ENCODE peak calls at places on chromosomes 13 and 19, in four cellular contexts. V is WTC11, I is SK-N-SH, U is H1. D is an unnamed sample.

GRCh38 chr19:44753619-44753931 is 5.1 kb downstream of the BCL3 start:
- DNase-seq in V (no peak), I (no peak), U (no peak), D (no peak)

GRCh38 chr19:34224996-34225658 is 29.2 kb upstream of the GARRE1 start:
- DNase-seq in V (no peak), I (no peak), U (no peak), D (no peak)

GRCh38 chr13:112657850-112658445 is 31.9 kb upstream of the ATP11A start:
- DNase-seq in V (no peak), I (no peak), U (no peak), D (no peak)

GRCh38 chr13:79810671-79811070 is 329.7 kb downstream of the NDFIP2 start:
- DNase-seq in V (no peak), I (no peak), U (no peak), D (peak)

GRCh38 chr13:98411617-98412310 is 165.1 kb downstream of the STK24 start:
- DNase-seq in V (no peak), I (no peak), U (no peak), D (no peak)

GRCh38 chr19:45508931-45509691 is 1.8 kb downstream of the VASP start:
- DNase-seq in V (peak), I (peak), U (no peak), D (peak)

GRCh38 chr13:80605743-80606142 is 264.8 kb upstream of the SPRY2 start:
- DNase-seq in V (no peak), I (no peak), U (no peak), D (no peak)

GRCh38 chr13:41764558-41764957 is 196.4 kb downstream of the VWA8 start:
- DNase-seq in V (no peak), I (no peak), U (no peak), D (no peak)

GRCh38 chr19:35248310-35249145 is at the start of gene LSR:
- DNase-seq in V (peak), I (no peak), U (peak), D (peak)

GRCh38 chr19:294341-294818 is 3.2 kb upstream of the PLPP2 start:
- DNase-seq in V (no peak), I (peak), U (no peak), D (no peak)

GRCh38 chr13:67353891-67354459 is 123.8 kb upstream of the PCDH9 start:
- DNase-seq in V (no peak), I (no peak), U (no peak), D (no peak)

GRCh38 chr13:78589206-78589605 is 14.1 kb downstream of the POU4F1 start:
- DNase-seq in V (peak), I (no peak), U (no peak), D (no peak)

GRCh38 chr13:38670627-38671026 is 16.2 kb upstream of the FREM2 start:
- DNase-seq in V (no peak), I (no peak), U (no peak), D (no peak)

GRCh38 chr19:13033819-13034611 is 38.7 kb downstream of the NFIX start:
- DNase-seq in V (peak), I (peak), U (no peak), D (peak)

GRCh38 chr13:41614671-41615519 is 157.5 kb downstream of the RGCC start:
- DNase-seq in V (no peak), I (no peak), U (no peak), D (no peak)

GRCh38 chr13:110560606-110561334 is 752 bp downstream of the RAB20 start:
- DNase-seq in V (no peak), I (peak), U (no peak), D (no peak)

GRCh38 chr13:93959796-93960533 is 519.5 kb downstream of the DCT start:
- DNase-seq in V (no peak), I (no peak), U (no peak), D (no peak)

GRCh38 chr13:66689037-66689619 is 541.0 kb downstream of the PCDH9 start:
- DNase-seq in V (no peak), I (peak), U (no peak), D (no peak)

GRCh38 chr19:4139614-4140236 is 13.7 kb upstream of the CREB3L3 start:
- DNase-seq in V (peak), I (peak), U (peak), D (peak)

GRCh38 chr13:75474956-75475355 is 7.0 kb downstream of the TBC1D4 start:
- DNase-seq in V (no peak), I (no peak), U (no peak), D (no peak)

GRCh38 chr13:83798731-83799130 is 83.5 kb downstream of the SLITRK1 start:
- DNase-seq in V (no peak), I (no peak), U (no peak), D (no peak)

GRCh38 chr13:44313674-44314073 is 60.0 kb upstream of the SERP2 start:
- DNase-seq in V (no peak), I (no peak), U (no peak), D (peak)

GRCh38 chr19:7917292-7918061 is 2.7 kb upstream of the SNAPC2 start:
- DNase-seq in V (peak), I (peak), U (no peak), D (peak)

GRCh38 chr13:47413112-47413511 is 516.3 kb upstream of the HTR2A start:
- DNase-seq in V (no peak), I (no peak), U (no peak), D (no peak)

GRCh38 chr13:35891486-35891885 is 239.7 kb downstream of the DCLK1 start:
- DNase-seq in V (no peak), I (no peak), U (no peak), D (no peak)

GRCh38 chr13:51923983-51924539 is 62.3 kb downstream of the CCDC70 start:
- DNase-seq in V (peak), I (peak), U (no peak), D (peak)

GRCh38 chr13:61258185-61258584 is 157.5 kb downstream of the PCDH20 start:
- DNase-seq in V (no peak), I (no peak), U (no peak), D (no peak)

GRCh38 chr19:57665261-57665806 is 3.4 kb upstream of the ZSCAN4 start:
- DNase-seq in V (no peak), I (no peak), U (no peak), D (no peak)

GRCh38 chr13:40483601-40484000 is 182.8 kb downstream of the FOXO1 start:
- DNase-seq in V (no peak), I (no peak), U (no peak), D (no peak)

GRCh38 chr13:76884167-76884566 is 2.0 kb downstream of the KCTD12 start:
- DNase-seq in V (peak), I (no peak), U (peak), D (no peak)

GRCh38 chr19:55146648-55147218 is 2.3 kb downstream of the TNNT1 start:
- DNase-seq in V (peak), I (peak), U (peak), D (peak)

GRCh38 chr19:13881231-13881691 is 4.3 kb downstream of the NANOS3 start:
- DNase-seq in V (peak), I (peak), U (peak), D (no peak)

GRCh38 chr13:98155475-98156111 is 12.7 kb downstream of the FARP1 start:
- DNase-seq in V (no peak), I (no peak), U (no peak), D (no peak)

GRCh38 chr13:85367887-85368286 is 431.3 kb downstream of the SLITRK6 start:
- DNase-seq in V (no peak), I (no peak), U (no peak), D (no peak)

GRCh38 chr19:31538879-31539278 is 189.6 kb upstream of the TSHZ3 start:
- DNase-seq in V (no peak), I (no peak), U (no peak), D (no peak)

GRCh38 chr19:6654347-6655310 is 15.3 kb downstream of the TNFSF14 start:
- DNase-seq in V (no peak), I (no peak), U (no peak), D (no peak)

GRCh38 chr13:34265016-34265692 is 447.2 kb downstream of the RFC3 start:
- DNase-seq in V (no peak), I (no peak), U (no peak), D (peak)

GRCh38 chr19:18202759-18203407 is 959 bp downstream of the RAB3A start:
- DNase-seq in V (peak), I (peak), U (no peak), D (no peak)

GRCh38 chr19:48630289-48631036 is 6.7 kb downstream of the DBP start:
- DNase-seq in V (peak), I (no peak), U (no peak), D (no peak)

GRCh38 chr13:24328145-24328544 is 18.8 kb downstream of the C1QTNF9 start:
- DNase-seq in V (peak), I (peak), U (no peak), D (no peak)

GRCh38 chr13:24323739-24324075 is 14.3 kb downstream of the C1QTNF9 start:
- DNase-seq in V (no peak), I (no peak), U (no peak), D (no peak)

DNA sequence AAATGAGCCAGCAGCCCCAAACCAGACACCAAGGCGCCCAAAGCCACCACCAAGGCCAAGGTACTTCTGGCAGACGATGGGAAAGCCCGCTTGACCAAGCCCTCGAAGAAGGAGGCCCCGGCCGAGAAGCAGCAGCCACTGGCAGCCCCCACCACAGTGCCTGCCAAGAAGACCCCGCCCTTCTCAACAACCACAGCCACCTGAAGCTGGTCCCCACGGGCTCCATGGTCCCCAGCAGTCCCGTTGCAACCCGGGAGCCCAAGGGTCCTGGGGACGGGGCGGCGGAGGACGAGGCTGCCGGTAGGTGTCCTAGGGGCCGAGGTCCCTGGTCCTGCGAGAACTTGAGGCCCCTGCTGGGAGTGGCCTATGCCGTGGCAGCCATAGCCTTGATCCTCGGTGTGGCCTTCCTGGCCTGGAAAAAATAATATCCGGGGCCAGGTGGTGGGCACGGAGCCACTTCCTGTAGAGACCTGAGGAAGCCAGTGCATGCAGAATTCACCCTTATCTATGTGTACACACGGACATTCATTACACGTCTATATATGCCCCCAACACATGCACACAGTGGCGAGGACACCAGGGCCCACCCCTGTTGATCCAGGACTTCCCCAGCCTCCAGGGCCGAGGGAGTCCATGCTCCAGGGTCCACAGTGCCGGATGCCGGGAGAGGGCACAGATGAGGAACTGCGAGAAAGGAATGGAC is 13.8 kb downstream of the C1QTNF9 start:
- DNase-seq in V (no peak), I (no peak), U (no peak), D (no peak)
- TF ChIP-seq MAX in V (no peak), I (no peak), U (no peak), D (no peak)

GRCh38 chr19:27742041-27742440 is 1470.9 kb downstream of the UQCRFS1 start:
- DNase-seq in V (no peak), I (no peak), U (no peak), D (no peak)

GRCh38 chr19:27740396-27740795 is 1472.6 kb downstream of the UQCRFS1 start:
- DNase-seq in V (no peak), I (no peak), U (no peak), D (no peak)

GRCh38 chr19:27744926-27745844 is 1467.8 kb downstream of the UQCRFS1 start:
- DNase-seq in V (no peak), I (no peak), U (no peak), D (no peak)

GRCh38 chr19:27738569-27739193 is 1474.3 kb downstream of the UQCRFS1 start:
- DNase-seq in V (no peak), I (no peak), U (no peak), D (no peak)

GRCh38 chr19:27741236-27741635 is 1471.7 kb downstream of the UQCRFS1 start:
- DNase-seq in V (no peak), I (no peak), U (no peak), D (no peak)
- TF ChIP-seq MAX in V (no peak), I (no peak), U (no peak), D (no peak)

DNA sequence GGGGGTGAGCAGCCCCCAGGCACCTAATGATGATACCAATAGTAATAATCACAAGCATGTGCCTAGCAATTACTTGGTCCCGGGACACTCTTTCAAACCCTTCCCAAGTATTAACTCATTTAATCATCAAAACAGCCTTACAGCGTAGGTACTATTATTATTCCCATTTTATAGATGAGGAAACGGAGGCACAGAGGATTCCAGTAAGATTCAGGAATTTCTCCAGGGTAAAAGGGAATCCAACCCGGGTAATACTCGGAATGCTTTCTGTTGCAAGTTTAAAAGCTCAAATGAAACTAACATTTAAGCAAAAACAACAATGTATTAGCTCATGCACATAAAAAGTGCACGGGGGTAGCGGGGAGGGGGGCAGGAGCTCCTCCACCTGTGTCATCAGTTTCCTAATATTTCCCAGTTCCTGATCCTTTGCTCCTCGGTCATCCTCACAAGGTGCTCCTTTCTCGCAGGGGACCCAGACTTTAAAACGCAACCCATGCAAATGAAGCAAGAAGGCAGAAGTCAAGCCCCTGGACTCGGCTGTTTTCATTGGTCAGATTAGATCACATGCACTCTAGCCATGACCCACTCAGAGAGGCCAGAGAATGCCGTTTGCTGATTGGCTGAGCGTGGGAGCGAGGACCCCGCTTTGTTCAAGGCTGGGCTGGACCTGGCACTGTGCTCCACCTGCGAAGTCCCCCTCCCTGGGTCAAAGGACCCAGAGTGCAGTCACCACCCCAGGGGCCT is 38.3 kb upstream of the C19orf12 start:
- DNase-seq in V (no peak), I (no peak), U (no peak), D (no peak)
- TF ChIP-seq MAX in V (no peak), I (no peak), U (no peak), D (no peak)

DNA sequence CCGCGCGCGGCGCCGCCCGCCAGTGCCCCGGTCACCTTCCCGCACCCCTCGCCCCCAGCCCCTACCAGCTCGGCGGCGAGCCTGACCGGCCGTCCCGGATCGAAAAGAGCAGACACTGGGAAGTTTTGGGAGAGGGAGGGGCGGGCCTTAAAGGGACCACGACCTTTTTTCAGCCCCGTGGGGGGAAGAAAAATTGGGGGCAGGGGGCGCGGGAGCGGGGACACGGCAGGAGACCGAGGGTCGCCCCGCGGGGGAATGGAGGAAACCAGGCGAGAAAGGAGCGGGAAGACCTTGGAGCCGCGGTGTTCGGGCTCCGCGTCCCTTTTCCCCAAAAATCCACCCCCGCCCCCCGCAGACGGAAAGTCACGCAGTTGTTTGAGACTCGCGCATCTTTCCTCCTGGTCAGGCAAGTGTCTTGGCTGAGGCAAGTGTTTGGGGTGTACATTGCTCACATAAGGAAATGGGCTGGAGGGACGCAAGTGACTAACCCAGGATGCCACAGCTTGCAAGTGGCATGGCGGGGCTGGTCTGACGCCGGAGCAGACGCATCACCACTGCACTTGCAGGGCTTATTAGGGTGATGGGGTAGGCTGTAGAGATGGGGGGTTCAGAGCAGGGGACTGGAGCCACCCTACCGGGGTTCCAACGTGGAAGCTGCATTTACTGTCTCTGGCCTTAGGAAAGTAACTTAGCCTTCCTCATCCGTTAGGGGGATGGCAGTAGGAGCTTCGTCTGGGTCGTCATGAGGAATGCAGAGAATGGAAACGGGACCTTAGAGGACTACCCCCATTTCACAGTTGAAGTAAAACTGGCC is 2.7 kb upstream of the HNRNPL start:
- DNase-seq in V (peak), I (peak), U (no peak), D (peak)
- TF ChIP-seq MAX in V (no peak), I (peak), U (peak), D (peak)

D was measured in A549.